ENCODE peak calls at places on chromosome 10, in eight cellular contexts. Y, X, Z, U, S, D, C and P are unnamed samples.

GRCh38 chr10:95395947-95396449 is 105.2 kb upstream of the PDLIM1 start:
- DNase-seq in X (no peak), Z (no peak), D (no peak), S (peak; percentile 87), U (no peak), C (no peak), Y (no peak), P (no peak)

GRCh38 chr10:51706225-51706624 is 6.8 kb upstream of the CSTF2T start:
- DNase-seq in U (no peak), Z (peak; percentile 61), S (peak; percentile 85), Y (no peak), X (peak; percentile 95), D (no peak), C (no peak), P (no peak)

GRCh38 chr10:102627446-102628293 is 16.6 kb upstream of the TRIM8 start:
- DNase-seq in S (peak; percentile 65), D (no peak), Y (no peak), Z (peak; percentile 72), U (no peak), C (peak; percentile 33), X (no peak), P (peak; percentile 84)

GRCh38 chr10:71998119-71998839 is 34.1 kb downstream of the CHST3 start:
- DNase-seq in S (peak; percentile 85), C (peak; percentile 35), D (no peak), X (no peak), U (no peak), Y (no peak), Z (no peak), P (peak; percentile 50)

GRCh38 chr10:33334170-33334838 is at the start of gene NRP1:
- DNase-seq in Z (peak; percentile 11), C (no peak), S (peak; percentile 60), Y (no peak), D (no peak), U (no peak), X (peak; percentile 48), P (peak; percentile 59)

GRCh38 chr10:132709471-132709951 is 76.4 kb downstream of the NKX6-2 start:
- DNase-seq in X (no peak), Y (no peak), D (no peak), U (no peak), C (no peak), Z (no peak), S (peak; percentile 4), P (peak; percentile 5)

GRCh38 chr10:57696641-57697040 is 571.1 kb downstream of the IPMK start:
- DNase-seq in Z (peak; percentile 88), Y (no peak), X (no peak), C (no peak), U (no peak), D (no peak), S (no peak), P (no peak)

GRCh38 chr10:76397957-76398665 is 966.7 kb downstream of the LRMDA start:
- DNase-seq in D (no peak), Y (no peak), C (no peak), Z (peak; percentile 93), U (no peak), X (no peak), S (no peak), P (no peak)

GRCh38 chr10:33664070-33664469 is 329.6 kb upstream of the NRP1 start:
- DNase-seq in U (no peak), S (no peak), Z (no peak), X (no peak), D (no peak), C (no peak), Y (no peak), P (no peak)

GRCh38 chr10:22475857-22476600 is 130.7 kb downstream of the SPAG6 start:
- DNase-seq in X (no peak), Y (no peak), S (no peak), U (no peak), C (no peak), Z (no peak), D (no peak), P (peak; percentile 22)

GRCh38 chr10:26859241-26860025 is 1.3 kb downstream of the ABI1 start:
- DNase-seq in X (no peak), D (peak; percentile 60), Y (no peak), U (no peak), C (no peak), S (no peak), Z (no peak), P (no peak)

GRCh38 chr10:117674641-117675040 is 132.1 kb downstream of the EMX2 start:
- DNase-seq in S (no peak), U (no peak), X (no peak), Y (no peak), D (no peak), C (no peak), Z (peak; percentile 51), P (no peak)

GRCh38 chr10:85642082-85642420 is 724.5 kb downstream of the GRID1 start:
- DNase-seq in C (no peak), U (no peak), S (no peak), X (no peak), Z (peak; percentile 34), Y (no peak), D (no peak), P (no peak)

GRCh38 chr10:117217196-117217761 is 20.0 kb downstream of the KCNK18 start:
- DNase-seq in X (no peak), U (no peak), Y (no peak), D (no peak), Z (peak; percentile 3), C (no peak), S (peak; percentile 32), P (no peak)

GRCh38 chr10:95655571-95656290 is 780 bp downstream of the ALDH18A1 start:
- DNase-seq in U (no peak), D (peak; percentile 49), Y (peak; percentile 48), S (no peak), Z (peak; percentile 51), X (no peak), C (no peak), P (no peak)

GRCh38 chr10:28928484-28928883 is 251.2 kb downstream of the BAMBI start:
- DNase-seq in U (no peak), D (no peak), X (no peak), Y (no peak), Z (no peak), C (no peak), S (no peak), P (no peak)

DNA sequence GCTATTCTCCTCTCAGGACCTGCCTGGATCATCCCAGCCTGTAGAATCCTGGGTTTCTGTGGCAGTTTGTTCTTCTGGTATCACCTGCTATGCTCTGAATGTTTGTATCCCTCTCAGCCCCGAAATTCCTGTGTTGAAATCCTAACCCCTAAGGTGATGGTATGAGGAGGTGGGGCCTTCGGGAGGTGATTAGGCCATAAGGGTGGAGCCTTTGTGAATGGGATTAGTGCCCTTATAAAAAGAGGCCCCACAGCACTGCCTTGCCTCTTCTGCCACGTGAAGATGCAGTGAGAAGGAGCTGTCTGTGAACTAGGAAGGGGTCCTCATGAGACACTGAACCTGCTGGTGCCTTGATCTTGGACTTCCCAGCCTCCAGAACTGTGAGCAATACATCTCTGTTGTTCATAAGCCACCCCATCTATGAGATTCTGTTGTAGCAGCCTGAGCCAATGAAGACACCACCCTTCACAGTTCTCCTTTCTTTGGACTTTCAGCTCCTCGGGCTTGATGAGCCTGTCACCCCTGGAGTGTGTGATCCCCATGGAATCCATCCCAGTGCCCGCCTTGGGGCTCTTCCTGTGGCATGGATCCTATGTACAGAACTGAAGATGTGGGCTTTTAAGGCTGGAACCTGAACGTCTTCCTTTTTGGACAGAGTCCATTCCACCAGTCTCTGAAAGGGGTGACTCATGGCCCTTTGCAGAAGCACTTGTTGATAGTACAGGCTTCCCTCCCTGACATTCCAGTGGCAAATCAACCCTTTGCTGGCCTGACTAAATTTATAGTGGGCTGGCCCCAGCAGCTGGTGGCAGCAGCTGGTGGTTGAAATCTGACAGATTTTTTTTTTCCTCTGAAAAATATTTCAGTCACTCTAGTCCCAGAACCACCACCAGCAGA is 138.0 kb downstream of the TACC2 start:
- DNase-seq in C (no peak), Y (no peak), Z (peak; percentile 97), D (no peak), X (peak; percentile 53), U (no peak), S (no peak), P (no peak)
- H3K27ac ChIP-seq in C (no peak overlapping the region), Y (no peak overlapping the region), Z (peak overlapping the region; percentile 64), D (no peak overlapping the region), X (peak overlapping the region; percentile 84), U (no peak overlapping the region), S (peak overlapping the region; percentile 81), P (no peak overlapping the region)

GRCh38 chr10:48685731-48686130 is 1.1 kb downstream of the WDFY4 start:
- DNase-seq in U (no peak), S (no peak), Y (no peak), Z (no peak), C (no peak), X (no peak), D (no peak), P (no peak)
- H3K27ac ChIP-seq in U (no peak overlapping the region), S (peak overlapping the region; percentile 87), Y (no peak overlapping the region), Z (no peak overlapping the region), C (no peak overlapping the region), X (no peak overlapping the region), D (peak overlapping the region; percentile 97), P (no peak overlapping the region)

DNA sequence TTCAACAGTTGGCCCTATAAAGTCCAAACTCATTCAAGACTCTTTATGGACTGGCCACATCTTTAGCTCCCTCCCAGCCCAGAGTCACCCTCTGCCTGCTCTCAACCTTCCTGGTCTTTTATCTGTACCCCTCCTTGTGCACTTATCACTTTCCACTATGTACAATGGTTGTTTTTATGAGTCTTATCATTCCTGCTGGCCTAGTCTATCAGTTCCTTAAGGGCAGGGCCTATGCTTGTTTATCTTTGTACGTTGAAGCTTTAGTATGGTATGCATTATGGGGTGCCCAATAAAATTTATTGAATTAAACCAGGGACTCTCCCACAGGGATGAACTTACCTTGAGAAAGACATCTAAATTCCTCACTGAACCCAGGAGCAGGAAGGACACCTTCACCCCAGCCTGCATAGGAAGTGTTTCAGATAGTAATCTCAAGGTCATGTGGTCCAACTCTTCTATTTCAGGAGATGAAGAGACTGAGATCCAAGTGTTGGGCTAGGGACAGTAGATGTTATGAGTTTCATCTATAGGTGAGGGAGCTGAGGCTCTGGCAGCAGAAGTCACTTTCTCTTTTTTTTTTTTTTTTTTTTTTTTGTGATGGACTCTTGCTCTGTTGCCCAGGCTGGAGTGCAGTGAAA is 13.3 kb upstream of the PDCD4 start:
- DNase-seq in Y (peak; percentile 77), Z (no peak), D (no peak), X (no peak), S (no peak), U (no peak), C (no peak), P (no peak)
- H3K27ac ChIP-seq in Y (peak overlapping the region; percentile 60), Z (no peak overlapping the region), D (peak overlapping the region; percentile 22), X (no peak overlapping the region), S (peak overlapping the region; percentile 99), U (peak overlapping the region; percentile 97), C (peak overlapping the region; percentile 76), P (peak overlapping the region; percentile 81)

GRCh38 chr10:69861251-69862240 is 59.8 kb downstream of the COL13A1 start:
- DNase-seq in U (no peak), Y (peak; percentile 30), Z (peak; percentile 92), C (no peak), S (no peak), X (no peak), D (peak; percentile 65), P (no peak)

GRCh38 chr10:69865450-69865849 is 63.7 kb downstream of the COL13A1 start:
- DNase-seq in D (no peak), X (no peak), S (no peak), Y (no peak), C (no peak), Z (no peak), U (no peak), P (no peak)

GRCh38 chr10:69864321-69864720 is 62.6 kb downstream of the COL13A1 start:
- DNase-seq in D (no peak), S (no peak), X (no peak), Y (no peak), C (no peak), U (no peak), Z (peak; percentile 95), P (no peak)

GRCh38 chr10:69863580-69863979 is 61.9 kb downstream of the COL13A1 start:
- DNase-seq in Y (no peak), S (no peak), D (no peak), Z (peak; percentile 57), C (no peak), U (no peak), X (no peak), P (no peak)

GRCh38 chr10:69862882-69863530 is 61.3 kb downstream of the COL13A1 start:
- DNase-seq in C (no peak), Y (no peak), X (no peak), D (no peak), Z (no peak), S (no peak), U (no peak), P (no peak)
- H3K27ac ChIP-seq in C (no peak overlapping the region), Y (no peak overlapping the region), X (no peak overlapping the region), D (no peak overlapping the region), Z (no peak overlapping the region), S (no peak overlapping the region), U (no peak overlapping the region), P (no peak overlapping the region)